ENCODE peak calls at places on chromosomes 1 and 21, in five cellular contexts. H is endothelial cell, D is Ammon's horn, V is lower leg skin, F is mesendoderm. N is an unnamed sample.

GRCh38 chr1:44785027-44785376 is 3.0 kb downstream of the BEST4 start:
- DNase-seq in H (no peak), D (no peak), V (no peak), F (no peak), N (no peak)

GRCh38 chr1:219755234-219755633 is 142.3 kb upstream of the ZC3H11B start:
- DNase-seq in H (no peak), D (no peak), V (no peak), F (no peak), N (no peak)

GRCh38 chr1:66247415-66248208 is 286.3 kb upstream of the SGIP1 start:
- DNase-seq in H (no peak), D (no peak), V (no peak), F (no peak), N (no peak)

GRCh38 chr1:206803221-206803730 is 31.0 kb upstream of the IL10 start:
- DNase-seq in H (no peak), D (no peak), V (no peak), F (peak), N (no peak)

GRCh38 chr1:90417139-90417538 is 300.0 kb downstream of the BARHL2 start:
- DNase-seq in H (no peak), D (no peak), V (no peak), F (no peak), N (peak)

GRCh38 chr1:18955116-18955441 is 1.4 kb downstream of the IFFO2 start:
- DNase-seq in H (no peak), D (no peak), V (no peak), F (no peak), N (no peak)

GRCh38 chr1:190046231-190046630 is 431.4 kb downstream of the BRINP3 start:
- DNase-seq in H (no peak), D (no peak), V (no peak), F (peak), N (no peak)

GRCh38 chr1:12159826-12160225 is 7.0 kb upstream of the TNFRSF1B start:
- DNase-seq in H (no peak), D (no peak), V (no peak), F (peak), N (no peak)

GRCh38 chr21:34132905-34133304 is 59.5 kb downstream of the MRPS6 start:
- DNase-seq in H (no peak), D (no peak), V (no peak), F (no peak), N (no peak)

GRCh38 chr21:26597981-26598380 is 24.9 kb upstream of the CYYR1 start:
- DNase-seq in H (no peak), D (no peak), V (no peak), F (no peak), N (no peak)

GRCh38 chr1:93713247-93713764 is 31.7 kb upstream of the BCAR3 start:
- DNase-seq in H (no peak), D (no peak), V (no peak), F (peak), N (no peak)

GRCh38 chr1:211589782-211590721 is 11.1 kb upstream of the SLC30A1 start:
- DNase-seq in H (no peak), D (peak), V (peak), F (no peak), N (peak)

GRCh38 chr1:156616463-156616862 is 2.8 kb upstream of the HAPLN2 start:
- DNase-seq in H (peak), D (peak), V (no peak), F (peak), N (peak)

GRCh38 chr1:246632584-246633168 is 66.4 kb downstream of the CNST start:
- DNase-seq in H (no peak), D (no peak), V (no peak), F (no peak), N (peak)

GRCh38 chr21:15549671-15550070 is 180.1 kb upstream of the USP25 start:
- DNase-seq in H (no peak), D (no peak), V (no peak), F (peak), N (no peak)